ENCODE peak calls at places on chromosomes 5 and 9, in six cellular contexts. L is adrenal gland; S is colonic mucosa; N is vagina; V is effector memory CD4-positive, alpha-beta T cell; K is body of pancreas. Q is an unnamed sample. For H3K9me3 and H3K4me1, the result is how much of the 10 kb centered on the place peaks cover.

GRCh38 chr5:126965061-126965475 is 65.3 kb downstream of the MARCHF3 start:
- DNase-seq in L (no peak), K (no peak), S (no peak), N (no peak), V (no peak), Q (no peak)

GRCh38 chr5:103849934-103850333 is 287.3 kb upstream of the NUDT12 start:
- DNase-seq in V (no peak), L (no peak), S (no peak), K (no peak), N (no peak), Q (no peak)

GRCh38 chr9:126982215-126983002 is 67.8 kb downstream of the RALGPS1 start:
- DNase-seq in V (no peak), S (no peak), K (no peak), N (no peak), L (no peak), Q (no peak)

GRCh38 chr9:133539434-133539833 is 4.9 kb downstream of the ADAMTSL2 start:
- DNase-seq in S (peak), V (no peak), L (peak), N (no peak), K (peak), Q (peak)

GRCh38 chr5:17340363-17340762 is 122.9 kb downstream of the BASP1 start:
- DNase-seq in K (no peak), S (no peak), V (no peak), N (no peak), L (no peak), Q (no peak)

GRCh38 chr5:159392881-159393280 is 62.6 kb upstream of the IL12B start:
- DNase-seq in S (no peak), K (no peak), N (no peak), V (no peak), L (no peak), Q (no peak)

GRCh38 chr5:20601678-20602100 is 613.7 kb upstream of the CDH18 start:
- DNase-seq in V (no peak), K (no peak), L (no peak), N (no peak), S (no peak), Q (no peak)

GRCh38 chr5:166073921-166074838 is 2217.3 kb upstream of the WWC1 start:
- DNase-seq in L (no peak), V (no peak), S (no peak), N (no peak), K (no peak), Q (no peak)

GRCh38 chr9:92963831-92964606 is 16.7 kb downstream of the FGD3 start:
- DNase-seq in V (peak), S (peak), N (no peak), L (no peak), K (peak), Q (peak)

GRCh38 chr5:127228540-127229184 is 61.9 kb upstream of the MEGF10 start:
- DNase-seq in V (no peak), S (no peak), K (peak), N (no peak), L (no peak), Q (no peak)

GRCh38 chr5:31215236-31215635 is 21.8 kb downstream of the CDH6 start:
- DNase-seq in N (no peak), K (no peak), S (no peak), L (no peak), V (no peak), Q (no peak)

GRCh38 chr5:38554860-38555259 is 1.6 kb downstream of the LIFR start:
- DNase-seq in S (no peak), L (no peak), K (no peak), V (no peak), N (no peak), Q (no peak)

GRCh38 chr5:16417392-16418074 is 48.1 kb downstream of the ZNF622 start:
- DNase-seq in N (no peak), S (no peak), V (no peak), K (peak), L (no peak), Q (no peak)

DNA sequence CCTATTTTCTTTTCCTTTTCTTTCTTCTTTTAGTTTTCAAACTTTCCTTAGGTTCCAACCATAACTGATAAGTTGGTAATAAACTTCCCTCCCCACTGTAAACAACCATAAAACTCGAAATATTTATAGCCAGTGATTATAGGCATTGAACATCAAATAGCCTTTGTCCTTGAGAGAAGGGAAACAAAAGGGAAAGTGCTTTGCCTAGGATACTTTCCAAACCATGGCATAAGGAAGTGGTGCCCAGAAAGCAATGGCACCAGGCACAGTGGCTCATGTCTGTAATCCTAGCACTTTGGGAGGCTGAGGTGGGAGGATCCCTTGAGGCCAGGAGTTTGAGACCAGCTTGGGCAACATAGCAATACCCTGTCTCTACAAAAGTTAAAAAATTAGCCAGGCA is 11.9 kb upstream of the PDLIM4 start:
- DNase-seq in S (no peak), K (no peak), V (no peak), N (no peak), L (no peak), Q (no peak)
- H3K9me3 ChIP-seq in S (under half), K (under half), V (under half), N (under half), L (under half), Q (under half)

DNA sequence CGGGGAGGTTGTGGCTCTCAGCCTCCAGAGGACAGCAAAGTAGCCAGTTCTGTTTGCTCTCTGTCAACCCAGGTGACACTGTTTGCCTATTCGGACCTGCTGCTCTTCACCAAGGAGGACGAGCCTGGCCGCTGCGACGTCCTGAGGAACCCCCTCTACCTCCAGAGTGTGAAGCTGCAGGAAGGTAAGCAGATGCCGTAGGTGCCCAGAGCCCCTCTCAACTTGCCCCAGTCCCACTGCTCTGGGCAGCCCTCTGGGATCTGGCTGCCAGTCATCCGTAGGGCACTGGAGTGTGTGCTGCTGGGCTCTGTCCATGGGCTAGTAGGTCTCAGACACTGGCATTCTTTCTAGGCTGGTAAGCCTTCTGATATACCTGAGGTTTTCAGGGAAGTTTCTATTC is 59.3 kb downstream of the RGS3 start:
- DNase-seq in K (no peak), L (no peak), V (no peak), N (no peak), S (no peak), Q (no peak)
- H3K4me1 ChIP-seq in K (under half), L (under half), V (half or more), N (half or more), S (under half), Q (half or more)

GRCh38 chr5:2284678-2285077 is 402.0 kb upstream of the IRX4 start:
- DNase-seq in N (no peak), V (no peak), L (no peak), K (no peak), S (no peak), Q (no peak)
- H3K9me3 ChIP-seq in N (under half), V (under half), L (under half), K (under half), S (under half), Q (under half)

GRCh38 chr9:95111716-95112115 is 205.8 kb downstream of the FANCC start:
- DNase-seq in K (no peak), V (no peak), L (no peak), N (no peak), S (no peak), Q (no peak)
- H3K4me1 ChIP-seq in K (under half), V (under half), L (under half), N (under half), S (under half), Q (under half)

GRCh38 chr5:179400020-179400419 is 54.8 kb upstream of the ADAMTS2 start:
- DNase-seq in K (no peak), L (no peak), S (no peak), N (peak), V (no peak), Q (no peak)
- H3K9me3 ChIP-seq in K (under half), L (under half), S (under half), N (under half), V (under half), Q (under half)

GRCh38 chr5:14168139-14168792 is 25.1 kb downstream of the TRIO start:
- DNase-seq in N (no peak), S (no peak), L (no peak), K (no peak), V (no peak), Q (no peak)
- H3K4me1 ChIP-seq in N (under half), S (under half), L (half or more), K (under half), V (under half), Q (half or more)

DNA sequence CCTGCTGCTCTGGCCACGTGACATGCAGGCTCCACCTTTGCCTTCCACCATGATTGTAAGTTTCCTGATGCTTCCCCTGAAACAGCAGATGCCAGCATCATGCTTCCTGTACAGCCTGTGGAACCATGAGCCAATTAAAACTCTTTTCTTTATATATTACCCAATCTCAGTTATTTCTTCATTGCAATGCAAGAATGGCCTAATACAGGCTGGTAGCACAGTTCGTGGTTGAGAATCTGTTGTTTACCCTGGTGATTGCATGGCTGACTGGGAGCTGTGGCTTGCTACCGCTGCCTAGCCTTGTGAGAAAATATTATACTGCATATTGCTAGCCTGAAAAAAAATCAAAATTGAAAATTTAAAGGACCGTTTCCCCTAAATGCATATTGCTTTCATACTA is 44.8 kb upstream of the PTPN3 start:
- DNase-seq in V (no peak), L (no peak), N (no peak), S (no peak), K (no peak), Q (no peak)
- H3K9me3 ChIP-seq in V (under half), L (under half), N (under half), S (under half), K (under half), Q (under half)

GRCh38 chr9:81382281-81382680 is 307.1 kb downstream of the TLE1 start:
- DNase-seq in S (no peak), K (no peak), L (no peak), V (no peak), N (no peak), Q (no peak)
- H3K4me1 ChIP-seq in S (under half), K (under half), L (under half), V (under half), N (under half), Q (under half)

Q was measured in stomach.